ENCODE peak calls at places on chromosomes 12 and 14, in six cellular contexts. One of them, this sample, is unnamed.

GRCh38 chr12:96104566-96104965 is 69.2 kb upstream of the LTA4H start:
- DNase-seq in A549: no peak
- DNase-seq in endothelial cell of umbilical vein: no peak
- DNase-seq in psoas muscle: no peak
- DNase-seq in tibial nerve: no peak
- DNase-seq in IMR-90: no peak
- DNase-seq in this sample: no peak

GRCh38 chr12:6782119-6782518 is 7.2 kb upstream of the CD4 start:
- DNase-seq in psoas muscle: no peak
- DNase-seq in IMR-90: no peak
- DNase-seq in endothelial cell of umbilical vein: no peak
- DNase-seq in A549: no peak
- DNase-seq in tibial nerve: no peak
- DNase-seq in this sample: no peak

GRCh38 chr12:53733051-53733812 is 6.0 kb upstream of the CALCOCO1 start:
- DNase-seq in IMR-90: peak; percentile 69
- DNase-seq in tibial nerve: no peak
- DNase-seq in A549: no peak
- DNase-seq in endothelial cell of umbilical vein: peak; percentile 54
- DNase-seq in psoas muscle: no peak
- DNase-seq in this sample: no peak

GRCh38 chr12:91921555-91921954 is 224.1 kb downstream of the BTG1 start:
- DNase-seq in A549: no peak
- DNase-seq in IMR-90: no peak
- DNase-seq in endothelial cell of umbilical vein: no peak
- DNase-seq in psoas muscle: no peak
- DNase-seq in tibial nerve: no peak
- DNase-seq in this sample: no peak

GRCh38 chr12:52033506-52034258 is 17.6 kb upstream of the NR4A1 start:
- DNase-seq in IMR-90: no peak
- DNase-seq in A549: no peak
- DNase-seq in endothelial cell of umbilical vein: no peak
- DNase-seq in psoas muscle: no peak
- DNase-seq in tibial nerve: no peak
- DNase-seq in this sample: no peak

GRCh38 chr12:5078423-5078822 is 34.7 kb downstream of the KCNA5 start:
- DNase-seq in endothelial cell of umbilical vein: no peak
- DNase-seq in A549: no peak
- DNase-seq in tibial nerve: no peak
- DNase-seq in psoas muscle: no peak
- DNase-seq in IMR-90: no peak
- DNase-seq in this sample: peak; percentile 82

GRCh38 chr14:89327771-89328212 is 89.2 kb downstream of the FOXN3 start:
- DNase-seq in psoas muscle: no peak
- DNase-seq in IMR-90: peak; percentile 71
- DNase-seq in endothelial cell of umbilical vein: no peak
- DNase-seq in A549: no peak
- DNase-seq in tibial nerve: no peak
- DNase-seq in this sample: no peak

GRCh38 chr12:130401703-130402102 is 64.0 kb downstream of the PIWIL1 start:
- DNase-seq in tibial nerve: no peak
- DNase-seq in endothelial cell of umbilical vein: no peak
- DNase-seq in IMR-90: no peak
- DNase-seq in psoas muscle: no peak
- DNase-seq in A549: peak; percentile 42
- DNase-seq in this sample: no peak

GRCh38 chr12:3228587-3228986 is 151.4 kb downstream of the TSPAN9 start:
- DNase-seq in endothelial cell of umbilical vein: no peak
- DNase-seq in tibial nerve: no peak
- DNase-seq in A549: no peak
- DNase-seq in psoas muscle: no peak
- DNase-seq in IMR-90: no peak
- DNase-seq in this sample: no peak

GRCh38 chr14:103626150-103626850 is 2.7 kb upstream of the KLC1 start:
- DNase-seq in psoas muscle: no peak
- DNase-seq in endothelial cell of umbilical vein: no peak
- DNase-seq in A549: no peak
- DNase-seq in tibial nerve: no peak
- DNase-seq in IMR-90: no peak
- DNase-seq in this sample: no peak

GRCh38 chr14:71438684-71439083 is 493.5 kb upstream of the RGS6 start:
- DNase-seq in psoas muscle: no peak
- DNase-seq in tibial nerve: no peak
- DNase-seq in endothelial cell of umbilical vein: no peak
- DNase-seq in IMR-90: peak; percentile 44
- DNase-seq in A549: no peak
- DNase-seq in this sample: no peak

GRCh38 chr14:35368993-35369392 is 35.6 kb downstream of the NFKBIA start:
- DNase-seq in A549: no peak
- DNase-seq in psoas muscle: peak; percentile 51
- DNase-seq in IMR-90: no peak
- DNase-seq in endothelial cell of umbilical vein: no peak
- DNase-seq in tibial nerve: no peak
- DNase-seq in this sample: no peak

GRCh38 chr14:31263485-31264133 is 56.0 kb upstream of the HECTD1 start:
- DNase-seq in A549: peak; percentile 77
- DNase-seq in endothelial cell of umbilical vein: peak; percentile 95
- DNase-seq in tibial nerve: peak; percentile 68
- DNase-seq in IMR-90: peak; percentile 100
- DNase-seq in psoas muscle: no peak
- DNase-seq in this sample: no peak

GRCh38 chr12:79782197-79782890 is 91.6 kb upstream of the PAWR start:
- DNase-seq in endothelial cell of umbilical vein: peak; percentile 31
- DNase-seq in A549: peak; percentile 19
- DNase-seq in IMR-90: peak; percentile 72
- DNase-seq in psoas muscle: no peak
- DNase-seq in tibial nerve: no peak
- DNase-seq in this sample: no peak

GRCh38 chr14:53355581-53356112 is 202.5 kb upstream of the DDHD1 start:
- DNase-seq in endothelial cell of umbilical vein: peak; percentile 52
- DNase-seq in A549: peak; percentile 40
- DNase-seq in psoas muscle: no peak
- DNase-seq in tibial nerve: no peak
- DNase-seq in IMR-90: peak; percentile 82
- DNase-seq in this sample: no peak

GRCh38 chr14:80867091-80867490 is 74.4 kb downstream of the CEP128 start:
- DNase-seq in tibial nerve: no peak
- DNase-seq in A549: no peak
- DNase-seq in IMR-90: peak; percentile 31
- DNase-seq in endothelial cell of umbilical vein: no peak
- DNase-seq in psoas muscle: no peak
- DNase-seq in this sample: no peak

GRCh38 chr12:28497889-28498411 is 307.7 kb downstream of the CCDC91 start:
- DNase-seq in A549: peak; percentile 4
- DNase-seq in tibial nerve: no peak
- DNase-seq in IMR-90: peak; percentile 50
- DNase-seq in psoas muscle: no peak
- DNase-seq in endothelial cell of umbilical vein: peak; percentile 56
- DNase-seq in this sample: no peak

GRCh38 chr12:66144796-66145754 is 14.5 kb upstream of the LLPH start:
- DNase-seq in psoas muscle: no peak
- DNase-seq in tibial nerve: peak; percentile 79
- DNase-seq in IMR-90: peak; percentile 75
- DNase-seq in endothelial cell of umbilical vein: peak; percentile 88
- DNase-seq in A549: peak; percentile 78
- DNase-seq in this sample: no peak

GRCh38 chr14:53151523-53151866 is 1.6 kb downstream of the DDHD1 start:
- DNase-seq in psoas muscle: no peak
- DNase-seq in endothelial cell of umbilical vein: no peak
- DNase-seq in IMR-90: no peak
- DNase-seq in A549: no peak
- DNase-seq in tibial nerve: no peak
- DNase-seq in this sample: no peak

GRCh38 chr14:54502602-54503001 is 7.1 kb upstream of the CGRRF1 start:
- DNase-seq in endothelial cell of umbilical vein: no peak
- DNase-seq in tibial nerve: no peak
- DNase-seq in psoas muscle: no peak
- DNase-seq in IMR-90: peak; percentile 21
- DNase-seq in A549: no peak
- DNase-seq in this sample: no peak

GRCh38 chr12:78562358-78563205 is 302.0 kb upstream of the SYT1 start:
- DNase-seq in endothelial cell of umbilical vein: peak; percentile 46
- DNase-seq in A549: peak; percentile 46
- DNase-seq in psoas muscle: no peak
- DNase-seq in tibial nerve: no peak
- DNase-seq in IMR-90: peak; percentile 2
- DNase-seq in this sample: no peak

GRCh38 chr14:34966413-34966812 is 16.4 kb upstream of the SRP54 start:
- DNase-seq in psoas muscle: no peak
- DNase-seq in A549: no peak
- DNase-seq in tibial nerve: no peak
- DNase-seq in IMR-90: no peak
- DNase-seq in endothelial cell of umbilical vein: no peak
- DNase-seq in this sample: no peak

GRCh38 chr12:122891661-122892525 is 4.0 kb downstream of the VPS37B start:
- DNase-seq in tibial nerve: no peak
- DNase-seq in psoas muscle: no peak
- DNase-seq in endothelial cell of umbilical vein: peak; percentile 51
- DNase-seq in IMR-90: peak; percentile 88
- DNase-seq in A549: peak; percentile 52
- DNase-seq in this sample: no peak

GRCh38 chr14:64992328-64992885 is 5.7 kb downstream of the FNTB start:
- DNase-seq in tibial nerve: no peak
- DNase-seq in psoas muscle: no peak
- DNase-seq in endothelial cell of umbilical vein: no peak
- DNase-seq in A549: no peak
- DNase-seq in IMR-90: no peak
- DNase-seq in this sample: no peak

GRCh38 chr12:57133916-57134315 is 5.6 kb downstream of the LRP1 start:
- DNase-seq in endothelial cell of umbilical vein: no peak
- DNase-seq in IMR-90: no peak
- DNase-seq in A549: no peak
- DNase-seq in tibial nerve: no peak
- DNase-seq in psoas muscle: no peak
- DNase-seq in this sample: peak; percentile 78
- H3K4me3 ChIP-seq in endothelial cell of umbilical vein: no peak overlapping the region
- H3K4me3 ChIP-seq in IMR-90: no peak overlapping the region
- H3K4me3 ChIP-seq in A549: no peak overlapping the region
- H3K4me3 ChIP-seq in tibial nerve: no peak overlapping the region
- H3K4me3 ChIP-seq in psoas muscle: no peak overlapping the region
- H3K4me3 ChIP-seq in this sample: peak overlapping the region; percentile 91

DNA sequence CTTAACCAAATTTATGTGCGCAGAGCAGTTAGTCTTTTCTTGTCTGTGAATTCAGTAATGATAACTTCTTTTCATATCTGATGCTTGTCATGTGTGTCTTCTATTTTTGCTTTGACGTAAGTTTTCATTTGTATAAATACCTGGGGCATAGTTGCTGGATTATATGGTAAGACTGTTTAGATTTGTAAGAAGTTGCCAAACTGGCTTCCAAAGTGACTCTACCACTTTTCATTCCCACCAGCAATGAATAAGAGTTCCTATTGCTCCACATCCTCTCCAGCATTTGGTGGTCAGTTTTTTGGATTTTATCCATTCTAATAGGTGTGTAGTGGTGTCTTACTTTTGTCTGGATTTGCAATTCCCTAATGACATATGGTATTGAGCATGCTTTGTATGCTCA is 8.9 kb downstream of the ZNF268 start:
- DNase-seq in tibial nerve: no peak
- DNase-seq in A549: no peak
- DNase-seq in IMR-90: no peak
- DNase-seq in psoas muscle: no peak
- DNase-seq in endothelial cell of umbilical vein: no peak
- DNase-seq in this sample: no peak
- H3K9me3 ChIP-seq in tibial nerve: peaks cover 100% of the 10 kb centered on the region
- H3K9me3 ChIP-seq in A549: peaks cover 98% of the 10 kb centered on the region
- H3K9me3 ChIP-seq in IMR-90: peaks cover 79% of the 10 kb centered on the region
- H3K9me3 ChIP-seq in psoas muscle: peaks cover 93% of the 10 kb centered on the region
- H3K9me3 ChIP-seq in endothelial cell of umbilical vein: peaks cover 8% of the 10 kb centered on the region
- H3K9me3 ChIP-seq in this sample: peaks cover 100% of the 10 kb centered on the region

GRCh38 chr12:12954878-12955625 is 3.1 kb upstream of the GPRC5D start:
- DNase-seq in IMR-90: no peak
- DNase-seq in endothelial cell of umbilical vein: no peak
- DNase-seq in A549: peak; percentile 40
- DNase-seq in tibial nerve: no peak
- DNase-seq in psoas muscle: no peak
- DNase-seq in this sample: no peak

GRCh38 chr12:12954361-12954760 is 2.4 kb upstream of the GPRC5D start:
- DNase-seq in endothelial cell of umbilical vein: peak; percentile 16
- DNase-seq in tibial nerve: no peak
- DNase-seq in A549: peak; percentile 28
- DNase-seq in psoas muscle: no peak
- DNase-seq in IMR-90: peak; percentile 55
- DNase-seq in this sample: no peak

GRCh38 chr12:12947902-12948301 is 4.1 kb downstream of the GPRC5D start:
- DNase-seq in A549: no peak
- DNase-seq in tibial nerve: no peak
- DNase-seq in IMR-90: no peak
- DNase-seq in endothelial cell of umbilical vein: no peak
- DNase-seq in psoas muscle: no peak
- DNase-seq in this sample: no peak

GRCh38 chr12:12951504-12951903 is 466 bp downstream of the GPRC5D start:
- DNase-seq in endothelial cell of umbilical vein: no peak
- DNase-seq in tibial nerve: no peak
- DNase-seq in A549: no peak
- DNase-seq in psoas muscle: no peak
- DNase-seq in IMR-90: no peak
- DNase-seq in this sample: no peak

DNA sequence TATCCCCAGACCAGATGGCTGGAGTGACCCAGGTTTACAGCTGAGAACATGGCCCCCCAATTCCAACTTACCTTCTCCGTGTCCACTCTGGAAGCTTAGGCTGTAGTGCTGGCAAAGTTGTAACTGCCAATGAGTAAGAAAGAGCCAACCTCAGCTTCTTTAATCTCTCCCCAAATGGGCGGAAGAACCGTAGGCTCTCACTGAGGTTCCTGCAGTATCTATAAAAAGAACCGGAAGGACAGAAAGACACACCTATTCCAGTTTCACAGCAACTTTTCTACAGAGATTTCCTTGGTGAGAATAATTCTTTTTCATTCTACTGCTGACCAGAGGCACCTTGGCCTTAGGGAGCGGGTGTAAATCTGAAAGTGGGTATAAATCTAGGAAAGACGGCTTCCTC is at the start of gene GPRC5D:
- DNase-seq in tibial nerve: no peak
- DNase-seq in IMR-90: no peak
- DNase-seq in psoas muscle: no peak
- DNase-seq in A549: no peak
- DNase-seq in endothelial cell of umbilical vein: no peak
- DNase-seq in this sample: no peak
- H3K4me3 ChIP-seq in tibial nerve: no peak within 1 kb of the TSS
- H3K4me3 ChIP-seq in IMR-90: no peak within 1 kb of the TSS
- H3K4me3 ChIP-seq in psoas muscle: no peak within 1 kb of the TSS
- H3K4me3 ChIP-seq in A549: no peak within 1 kb of the TSS
- H3K4me3 ChIP-seq in endothelial cell of umbilical vein: no peak within 1 kb of the TSS
- H3K4me3 ChIP-seq in this sample: no peak within 1 kb of the TSS

GRCh38 chr14:82159624-82160023 is 626.0 kb upstream of the SEL1L start:
- DNase-seq in IMR-90: no peak
- DNase-seq in A549: no peak
- DNase-seq in tibial nerve: no peak
- DNase-seq in endothelial cell of umbilical vein: no peak
- DNase-seq in psoas muscle: no peak
- DNase-seq in this sample: no peak

GRCh38 chr14:82153689-82154088 is 620.0 kb upstream of the SEL1L start:
- DNase-seq in endothelial cell of umbilical vein: no peak
- DNase-seq in IMR-90: no peak
- DNase-seq in A549: no peak
- DNase-seq in tibial nerve: no peak
- DNase-seq in psoas muscle: no peak
- DNase-seq in this sample: no peak
- H3K9me3 ChIP-seq in endothelial cell of umbilical vein: peaks cover 1% of the 10 kb centered on the region
- H3K9me3 ChIP-seq in IMR-90: no peaks in the 10 kb centered on the region
- H3K9me3 ChIP-seq in A549: peaks cover 2% of the 10 kb centered on the region
- H3K9me3 ChIP-seq in tibial nerve: no peaks in the 10 kb centered on the region
- H3K9me3 ChIP-seq in psoas muscle: no peaks in the 10 kb centered on the region
- H3K9me3 ChIP-seq in this sample: no peaks in the 10 kb centered on the region

GRCh38 chr12:27246141-27246540 is 2.1 kb downstream of the STK38L start:
- DNase-seq in endothelial cell of umbilical vein: no peak
- DNase-seq in psoas muscle: no peak
- DNase-seq in tibial nerve: no peak
- DNase-seq in A549: no peak
- DNase-seq in IMR-90: no peak
- DNase-seq in this sample: no peak
- H3K4me3 ChIP-seq in endothelial cell of umbilical vein: no peak overlapping the region
- H3K4me3 ChIP-seq in psoas muscle: peak overlapping the region; percentile 99
- H3K4me3 ChIP-seq in tibial nerve: no peak overlapping the region
- H3K4me3 ChIP-seq in A549: no peak overlapping the region
- H3K4me3 ChIP-seq in IMR-90: no peak overlapping the region
- H3K4me3 ChIP-seq in this sample: peak overlapping the region; percentile 91

This sample was measured in left ventricle myocardium inferior.